ENCODE peak calls at places on chromosomes 6 and 20, in six cellular contexts. M is CD4-positive, CD25-positive, alpha-beta regulatory T cell; C is Peyer's patch; V is H1; X is adipocyte; F is heart right ventricle. U is an unnamed sample. For H3K4me1 and H3K27me3, the result is how much of the 10 kb centered on the place peaks cover.

GRCh38 chr6:38776515-38776914 is 61.4 kb downstream of the DNAH8 start:
- DNase-seq in M (no peak), C (no peak), V (no peak), X (peak), F (no peak), U (no peak)

GRCh38 chr6:127938701-127939100 is 37.8 kb upstream of the THEMIS start:
- DNase-seq in M (no peak), C (no peak), V (no peak), X (peak), F (no peak), U (no peak)

GRCh38 chr6:52312461-52312860 is 27.9 kb upstream of the MCM3 start:
- DNase-seq in M (no peak), C (no peak), V (no peak), X (no peak), F (no peak), U (no peak)

GRCh38 chr6:43090557-43090952 is 14.4 kb downstream of the PTK7 start:
- DNase-seq in M (no peak), C (no peak), V (no peak), X (peak), F (no peak), U (no peak)

GRCh38 chr6:84623956-84624680 is 140.3 kb downstream of the TBX18 start:
- DNase-seq in M (no peak), C (no peak), V (no peak), X (peak), F (no peak), U (no peak)

GRCh38 chr6:100470721-100471120 is 6.0 kb upstream of the SIM1 start:
- DNase-seq in M (no peak), C (no peak), V (no peak), X (no peak), F (no peak), U (no peak)

GRCh38 chr6:119506631-119507174 is 157.1 kb upstream of the MAN1A1 start:
- DNase-seq in M (no peak), C (no peak), V (no peak), X (no peak), F (no peak), U (no peak)

GRCh38 chr20:50169329-50169823 is 15.9 kb upstream of the PEDS1 start:
- DNase-seq in M (peak), C (peak), V (no peak), X (peak), F (peak), U (peak)

GRCh38 chr6:35486005-35486925 is 10.6 kb downstream of the TEAD3 start:
- DNase-seq in M (no peak), C (peak), V (no peak), X (no peak), F (peak), U (peak)

GRCh38 chr6:157550114-157550989 is 169.4 kb downstream of the ZDHHC14 start:
- DNase-seq in M (no peak), C (no peak), V (no peak), X (no peak), F (no peak), U (no peak)

GRCh38 chr6:133956413-133957049 is 3.5 kb downstream of the TBPL1 start:
- DNase-seq in M (no peak), C (no peak), V (no peak), X (no peak), F (no peak), U (no peak)

GRCh38 chr6:31272431-31272830 is 539 bp upstream of the HLA-C start:
- DNase-seq in M (peak), C (no peak), V (no peak), X (peak), F (no peak), U (no peak)

GRCh38 chr20:51416532-51417244 is 125.8 kb downstream of the NFATC2 start:
- DNase-seq in M (no peak), C (no peak), V (no peak), X (no peak), F (no peak), U (no peak)

GRCh38 chr20:38434310-38434741 is 802 bp downstream of the SNHG17 start:
- DNase-seq in M (peak), C (peak), V (no peak), X (peak), F (no peak), U (no peak)

GRCh38 chr6:18118330-18118729 is 4.1 kb downstream of the NHLRC1 start:
- DNase-seq in M (no peak), C (no peak), V (no peak), X (no peak), F (no peak), U (no peak)

GRCh38 chr6:14079433-14079832 is 38.1 kb upstream of the CD83 start:
- DNase-seq in M (no peak), C (no peak), V (no peak), X (no peak), F (no peak), U (no peak)

GRCh38 chr6:105896052-105896820 is 189.9 kb upstream of the PRDM1 start:
- DNase-seq in M (no peak), C (no peak), V (no peak), X (no peak), F (no peak), U (no peak)

GRCh38 chr6:44258325-44258863 is 1.1 kb upstream of the SLC35B2 start:
- DNase-seq in M (no peak), C (no peak), V (no peak), X (no peak), F (no peak), U (no peak)

GRCh38 chr6:130134594-130134993 is 88.2 kb downstream of the SAMD3 start:
- DNase-seq in M (peak), C (no peak), V (no peak), X (no peak), F (no peak), U (no peak)

GRCh38 chr6:150549577-150550184 is 50.0 kb upstream of the PLEKHG1 start:
- DNase-seq in M (no peak), C (no peak), V (no peak), X (no peak), F (no peak), U (no peak)

GRCh38 chr20:59179988-59180387 is 16.4 kb downstream of the ZNF831 start:
- DNase-seq in M (no peak), C (no peak), V (no peak), X (no peak), F (no peak), U (no peak)

GRCh38 chr20:57530327-57530981 is 5.5 kb upstream of the CTCFL start:
- DNase-seq in M (no peak), C (no peak), V (no peak), X (no peak), F (no peak), U (no peak)

GRCh38 chr20:17794400-17794799 is 94.6 kb downstream of the BANF2 start:
- DNase-seq in M (no peak), C (no peak), V (no peak), X (no peak), F (no peak), U (no peak)

GRCh38 chr6:43940393-43941087 is 170.5 kb downstream of the VEGFA start:
- DNase-seq in M (no peak), C (peak), V (no peak), X (no peak), F (no peak), U (no peak)

GRCh38 chr6:26121141-26122004 is 34.1 kb downstream of the HFE start:
- DNase-seq in M (no peak), C (no peak), V (no peak), X (no peak), F (no peak), U (no peak)

DNA sequence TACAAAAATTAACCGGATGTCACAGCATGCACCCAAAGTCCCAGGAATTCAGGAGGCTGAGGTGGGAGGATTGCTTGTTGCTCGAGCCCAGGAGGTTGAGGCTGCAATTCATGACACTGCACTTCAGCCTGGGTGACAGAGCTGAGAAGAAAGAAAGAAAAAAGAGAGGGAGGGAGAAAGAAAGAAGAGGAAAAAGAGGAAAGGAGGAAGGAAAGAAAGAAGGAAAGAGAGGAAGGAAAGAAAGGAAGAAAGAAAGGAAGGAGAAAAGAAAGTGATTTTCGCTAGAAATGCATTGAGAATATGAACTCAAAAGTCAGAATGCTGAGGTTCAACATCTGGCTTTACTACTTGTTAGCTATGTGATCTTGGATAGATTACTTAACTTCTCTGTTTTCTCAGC is 6.6 kb downstream of the SENP6 start:
- DNase-seq in M (no peak), C (no peak), V (no peak), X (no peak), F (no peak), U (no peak)
- H3K4me1 ChIP-seq in M (half or more), C (under half), V (under half), X (half or more), F (half or more), U (half or more)

DNA sequence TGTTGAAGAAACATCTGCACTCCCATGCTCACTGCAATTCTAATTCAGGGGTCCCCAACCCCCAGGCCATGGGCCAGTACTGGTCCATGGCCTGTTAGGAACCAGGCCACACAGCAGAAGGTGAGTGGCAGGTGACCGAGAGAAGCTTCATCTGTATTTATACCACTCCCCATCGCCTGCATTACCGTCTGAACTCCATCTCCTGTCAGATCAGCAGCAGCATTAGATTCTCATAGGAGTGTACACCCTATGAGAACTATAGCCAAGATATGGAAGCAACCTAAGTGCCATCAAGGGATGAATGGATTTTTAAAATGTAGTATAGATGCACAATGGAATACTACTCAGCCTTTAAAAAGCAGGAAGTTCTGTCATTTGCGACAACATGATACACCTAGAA is 53.2 kb downstream of the MBOAT1 start:
- DNase-seq in M (no peak), C (no peak), V (no peak), X (no peak), F (no peak), U (no peak)
- H3K27me3 ChIP-seq in M (under half), C (under half), V (under half), X (under half), F (under half), U (under half)

DNA sequence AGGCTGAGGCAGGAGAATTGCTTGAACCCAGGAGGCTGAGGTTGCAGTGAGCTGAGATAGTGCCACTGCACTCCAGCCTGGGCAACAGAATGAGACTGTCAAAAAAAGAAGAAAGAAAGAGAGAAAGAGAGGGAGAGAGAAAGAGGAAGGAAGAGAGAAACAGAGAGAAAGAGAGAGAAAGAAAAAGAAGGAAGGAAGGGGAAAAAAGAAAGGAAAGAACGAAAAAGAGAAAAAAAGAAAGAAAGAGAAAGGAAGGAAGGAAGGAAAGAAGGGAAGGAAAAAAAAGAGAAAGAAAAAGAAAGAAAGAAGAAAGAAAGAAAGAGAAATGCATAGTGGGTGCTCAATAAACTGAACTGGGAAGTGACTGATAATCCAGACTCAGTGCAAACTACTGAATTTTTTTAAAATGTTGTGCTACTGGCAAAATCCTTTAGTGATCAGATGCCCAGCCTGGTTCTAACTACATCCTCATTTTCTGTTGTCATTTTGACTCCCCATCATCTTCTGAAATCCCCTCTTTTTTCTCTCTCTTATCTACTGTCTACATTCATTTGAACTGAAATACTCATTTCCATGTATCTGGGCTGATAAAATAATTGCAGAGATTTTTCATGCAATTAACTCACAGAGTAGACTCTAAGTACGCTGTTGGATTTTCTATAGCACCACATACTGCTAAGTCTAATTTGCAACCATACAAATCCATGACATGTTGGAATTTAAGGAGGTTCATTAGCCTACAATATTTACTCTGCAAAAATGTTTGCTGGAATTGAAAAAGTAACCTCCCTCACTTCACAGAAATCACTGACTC is 85.3 kb upstream of the HIVEP1 start:
- DNase-seq in M (no peak), C (no peak), V (no peak), X (no peak), F (no peak), U (no peak)
- H3K4me1 ChIP-seq in M (under half), C (under half), V (under half), X (under half), F (under half), U (under half)

DNA sequence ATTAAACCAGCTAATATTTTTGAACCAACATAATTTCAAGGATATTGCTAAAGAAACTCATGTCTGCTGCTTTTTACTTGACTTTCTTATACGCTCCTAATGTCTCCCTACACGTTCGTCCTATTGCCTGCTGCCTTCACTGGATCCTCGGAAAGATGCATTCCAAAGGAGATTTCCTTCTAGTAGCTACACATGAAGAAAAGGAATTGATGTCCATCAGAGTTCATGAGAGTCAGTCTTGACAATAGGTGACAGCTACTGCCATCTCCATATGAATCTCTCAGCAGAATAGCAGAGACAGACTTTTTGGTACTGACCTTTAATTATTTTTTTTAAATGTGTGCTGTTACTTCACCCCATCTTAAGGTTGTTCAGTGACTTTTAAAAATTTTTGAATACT is 24.2 kb upstream of the COL9A1 start:
- DNase-seq in M (no peak), C (no peak), V (no peak), X (no peak), F (no peak), U (no peak)
- H3K27me3 ChIP-seq in M (under half), C (under half), V (under half), X (under half), F (under half), U (under half)

GRCh38 chr6:315921-316752 is 23.9 kb downstream of the DUSP22 start:
- DNase-seq in M (no peak), C (no peak), V (no peak), X (no peak), F (no peak), U (no peak)
- H3K4me1 ChIP-seq in M (under half), C (under half), V (under half), X (under half), F (under half), U (under half)

DNA sequence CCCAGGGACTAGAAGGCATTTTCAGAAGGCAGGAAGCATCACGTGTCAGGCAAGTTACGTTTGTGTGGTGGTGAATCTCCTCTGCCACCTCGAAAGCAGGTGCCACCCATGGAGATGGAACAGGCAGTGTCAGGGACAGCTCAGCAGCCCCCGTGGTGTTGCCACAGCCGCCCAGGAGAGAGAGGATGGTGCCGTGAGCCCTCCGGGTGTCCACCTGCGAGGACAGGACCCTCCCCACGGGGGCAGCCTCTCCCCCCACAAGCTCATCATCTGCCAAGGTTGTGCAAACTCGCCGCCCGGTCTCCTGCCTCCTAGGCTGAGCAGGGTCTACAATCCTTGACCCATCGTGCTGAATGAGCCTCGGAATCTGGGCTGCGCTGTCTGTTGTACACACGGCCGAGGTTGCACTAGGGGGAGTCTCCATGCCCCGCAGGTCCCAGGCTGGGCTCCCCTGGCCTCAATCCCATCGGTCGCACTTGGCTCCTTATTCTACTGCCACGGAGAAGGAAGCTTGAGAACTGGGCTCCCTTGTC is 40.1 kb downstream of the DACT2 start:
- DNase-seq in M (no peak), C (no peak), V (no peak), X (no peak), F (no peak), U (no peak)
- H3K27me3 ChIP-seq in M (under half), C (under half), V (under half), X (half or more), F (half or more), U (under half)

GRCh38 chr6:166221040-166221439 is 53.4 kb upstream of the TBXT start:
- DNase-seq in M (no peak), C (no peak), V (no peak), X (no peak), F (no peak), U (no peak)

GRCh38 chr6:166223091-166223490 is 55.4 kb upstream of the TBXT start:
- DNase-seq in M (no peak), C (no peak), V (no peak), X (no peak), F (no peak), U (no peak)

GRCh38 chr6:166228425-166228824 is 60.8 kb upstream of the TBXT start:
- DNase-seq in M (no peak), C (no peak), V (no peak), X (no peak), F (no peak), U (no peak)

GRCh38 chr6:166221636-166222035 is 54.0 kb upstream of the TBXT start:
- DNase-seq in M (no peak), C (no peak), V (no peak), X (no peak), F (no peak), U (no peak)

DNA sequence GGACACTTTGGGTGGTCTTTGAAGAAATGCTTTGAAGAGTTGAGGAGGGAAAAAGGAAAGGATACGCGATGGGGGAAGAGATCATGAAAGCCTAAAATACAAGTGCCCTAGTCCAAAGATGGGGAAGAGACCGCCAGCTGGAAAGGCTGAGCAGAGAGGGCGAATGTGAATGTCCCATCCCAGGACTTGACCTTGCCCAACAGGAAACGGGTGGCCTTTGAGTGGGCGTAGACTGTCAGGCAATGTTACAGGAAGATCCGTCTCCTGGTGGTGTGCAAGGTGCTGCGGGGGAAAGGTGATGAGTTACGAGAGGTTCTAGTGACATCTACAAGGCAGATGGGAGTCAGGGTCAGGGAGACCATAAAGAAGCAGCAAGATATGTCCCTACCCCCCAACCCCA is 55.0 kb upstream of the TBXT start:
- DNase-seq in M (no peak), C (no peak), V (no peak), X (no peak), F (no peak), U (no peak)
- H3K4me1 ChIP-seq in M (under half), C (under half), V (under half), X (under half), F (under half), U (under half)

GRCh38 chr6:40492126-40492525 is 95.0 kb downstream of the LRFN2 start:
- DNase-seq in M (no peak), C (no peak), V (no peak), X (no peak), F (no peak), U (no peak)

GRCh38 chr6:40486576-40486975 is 100.6 kb downstream of the LRFN2 start:
- DNase-seq in M (no peak), C (no peak), V (no peak), X (no peak), F (no peak), U (no peak)

GRCh38 chr6:40489798-40490197 is 97.4 kb downstream of the LRFN2 start:
- DNase-seq in M (no peak), C (no peak), V (no peak), X (no peak), F (no peak), U (no peak)

GRCh38 chr6:40485795-40486194 is 101.4 kb downstream of the LRFN2 start:
- DNase-seq in M (no peak), C (no peak), V (no peak), X (no peak), F (no peak), U (no peak)

DNA sequence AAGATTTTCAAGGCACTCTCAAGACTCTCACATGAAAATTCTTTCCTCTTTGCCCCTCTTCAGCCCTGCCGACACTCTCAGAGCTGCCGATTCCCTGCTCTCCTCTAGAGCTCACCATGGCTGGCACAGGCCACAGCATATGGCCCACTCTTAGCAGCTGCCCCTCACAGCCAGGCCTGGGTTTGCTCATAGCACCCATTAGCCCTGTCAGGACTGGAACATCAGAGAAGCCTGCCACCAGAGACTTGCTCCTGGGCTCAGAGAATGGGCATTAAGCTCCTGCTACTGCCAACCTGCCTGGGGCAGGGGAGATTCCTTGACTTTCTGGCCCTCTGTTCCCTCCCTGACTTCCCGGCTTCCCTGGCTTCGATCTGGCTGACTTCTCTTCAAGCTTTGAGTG is 96.7 kb downstream of the LRFN2 start:
- DNase-seq in M (no peak), C (no peak), V (no peak), X (no peak), F (no peak), U (no peak)
- H3K27me3 ChIP-seq in M (under half), C (under half), V (under half), X (under half), F (under half), U (under half)

U was measured in left lung.